ENCODE peak calls at places on chromosome 11, in four cellular contexts. M, P, S and J are unnamed samples.

GRCh38 chr11:12224537-12224893 is 114.1 kb downstream of the MICAL2 start:
- DNase-seq in M (peak), P (no peak), S (no peak), J (peak)

GRCh38 chr11:117076941-117077659 is 21.1 kb downstream of the SIK3 start:
- DNase-seq in M (no peak), P (no peak), S (no peak), J (peak)

GRCh38 chr11:30586251-30587144 is at the start of gene MPPED2:
- DNase-seq in M (no peak), P (peak), S (peak), J (no peak)

GRCh38 chr11:19633276-19633675 is 79.4 kb upstream of the NAV2 start:
- DNase-seq in M (no peak), P (no peak), S (no peak), J (no peak)

GRCh38 chr11:105673089-105673488 is 63.2 kb downstream of the GRIA4 start:
- DNase-seq in M (peak), P (peak), S (peak), J (no peak)

GRCh38 chr11:116586392-116586791 is 186.4 kb downstream of the BUD13 start:
- DNase-seq in M (no peak), P (no peak), S (no peak), J (no peak)

GRCh38 chr11:34468209-34468841 is 29.6 kb downstream of the CAT start:
- DNase-seq in M (peak), P (peak), S (peak), J (no peak)

GRCh38 chr11:68707527-68707926 is 23.2 kb downstream of the GAL start:
- DNase-seq in M (no peak), P (no peak), S (no peak), J (no peak)

GRCh38 chr11:19525714-19526113 is 186.9 kb upstream of the NAV2 start:
- DNase-seq in M (no peak), P (no peak), S (no peak), J (no peak)

GRCh38 chr11:68517121-68517741 is 56.7 kb downstream of the PPP6R3 start:
- DNase-seq in M (no peak), P (no peak), S (no peak), J (no peak)

GRCh38 chr11:42407379-42407778 is 904.4 kb upstream of the API5 start:
- DNase-seq in M (no peak), P (no peak), S (no peak), J (no peak)

GRCh38 chr11:28139848-28140415 is 31.7 kb downstream of the METTL15 start:
- DNase-seq in M (no peak), P (no peak), S (no peak), J (no peak)

GRCh38 chr11:122186439-122187080 is 70.5 kb upstream of the BLID start:
- DNase-seq in M (peak), P (no peak), S (peak), J (no peak)

GRCh38 chr11:111429066-111429506 is 50.0 kb upstream of the POU2AF1 start:
- DNase-seq in M (peak), P (peak), S (peak), J (no peak)

GRCh38 chr11:100994966-100995365 is 134.6 kb downstream of the PGR start:
- DNase-seq in M (no peak), P (no peak), S (no peak), J (no peak)

GRCh38 chr11:74397531-74398243 is 546 bp downstream of the PGM2L1 start:
- DNase-seq in M (peak), P (peak), S (peak), J (no peak)

GRCh38 chr11:12864316-12865156 is 144.6 kb upstream of the RASSF10 start:
- DNase-seq in M (peak), P (no peak), S (peak), J (no peak)

GRCh38 chr11:68870470-68870869 is 28.8 kb upstream of the CPT1A start:
- DNase-seq in M (no peak), P (no peak), S (no peak), J (no peak)

GRCh38 chr11:97938789-97939188 is 1082.0 kb upstream of the CNTN5 start:
- DNase-seq in M (no peak), P (no peak), S (no peak), J (no peak)
- TF ChIP-seq ELK1 in M (no peak), P (no peak), S (no peak), J (no peak)

GRCh38 chr11:47099918-47100315 is 76.8 kb downstream of the ARFGAP2 start:
- DNase-seq in M (no peak), P (no peak), S (no peak), J (no peak)

GRCh38 chr11:47101452-47101851 is 75.2 kb downstream of the ARFGAP2 start:
- DNase-seq in M (no peak), P (no peak), S (no peak), J (no peak)

GRCh38 chr11:47104337-47104950 is 72.2 kb downstream of the ARFGAP2 start:
- DNase-seq in M (peak), P (no peak), S (no peak), J (no peak)

GRCh38 chr11:47093541-47093940 is 83.1 kb downstream of the ARFGAP2 start:
- DNase-seq in M (no peak), P (no peak), S (no peak), J (no peak)

DNA sequence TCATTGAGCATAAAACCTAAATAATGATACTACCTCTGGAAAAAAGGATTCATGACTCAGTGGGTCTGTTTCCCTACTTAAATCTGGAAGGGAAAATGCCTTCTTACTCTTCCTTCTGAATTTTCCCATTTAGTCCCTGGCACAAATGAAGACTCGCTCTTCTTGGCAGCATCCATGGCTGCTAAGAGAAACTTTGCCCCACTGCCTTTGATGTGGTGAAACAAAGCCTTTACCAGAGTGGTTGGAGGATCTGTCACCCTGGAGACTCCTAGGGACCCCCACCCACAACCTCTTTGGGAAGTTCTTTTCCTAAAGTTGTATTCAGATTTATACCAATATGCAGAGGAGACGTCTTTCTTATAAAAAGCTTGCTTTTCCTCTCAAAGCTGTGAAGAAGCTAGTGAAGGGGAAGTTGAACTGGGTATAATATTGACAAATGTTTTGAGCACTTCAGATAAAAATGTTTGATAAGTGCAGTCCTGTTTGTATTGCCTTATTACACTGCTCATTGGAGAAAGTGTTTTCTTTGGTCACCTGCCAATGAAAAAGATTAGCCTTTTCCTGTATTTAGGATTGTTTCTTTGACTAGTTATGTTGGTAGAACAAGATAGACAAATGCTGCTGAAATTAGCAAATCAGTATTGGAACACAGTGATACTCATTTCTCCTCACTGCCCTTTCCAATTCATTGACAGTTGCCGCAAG is 77.3 kb downstream of the ARFGAP2 start:
- DNase-seq in M (peak), P (no peak), S (no peak), J (no peak)
- TF ChIP-seq RFX5 in M (no peak), P (no peak), S (no peak), J (no peak)

GRCh38 chr11:95832763-95833162 is 42.5 kb downstream of the CEP57 start:
- DNase-seq in M (peak), P (no peak), S (no peak), J (no peak)

GRCh38 chr11:95831198-95831883 is 41.0 kb downstream of the CEP57 start:
- DNase-seq in M (peak), P (no peak), S (no peak), J (no peak)

GRCh38 chr11:95833378-95833777 is 43.1 kb downstream of the CEP57 start:
- DNase-seq in M (no peak), P (no peak), S (no peak), J (no peak)

GRCh38 chr11:95827661-95828060 is 37.4 kb downstream of the CEP57 start:
- DNase-seq in M (peak), P (no peak), S (no peak), J (no peak)

DNA sequence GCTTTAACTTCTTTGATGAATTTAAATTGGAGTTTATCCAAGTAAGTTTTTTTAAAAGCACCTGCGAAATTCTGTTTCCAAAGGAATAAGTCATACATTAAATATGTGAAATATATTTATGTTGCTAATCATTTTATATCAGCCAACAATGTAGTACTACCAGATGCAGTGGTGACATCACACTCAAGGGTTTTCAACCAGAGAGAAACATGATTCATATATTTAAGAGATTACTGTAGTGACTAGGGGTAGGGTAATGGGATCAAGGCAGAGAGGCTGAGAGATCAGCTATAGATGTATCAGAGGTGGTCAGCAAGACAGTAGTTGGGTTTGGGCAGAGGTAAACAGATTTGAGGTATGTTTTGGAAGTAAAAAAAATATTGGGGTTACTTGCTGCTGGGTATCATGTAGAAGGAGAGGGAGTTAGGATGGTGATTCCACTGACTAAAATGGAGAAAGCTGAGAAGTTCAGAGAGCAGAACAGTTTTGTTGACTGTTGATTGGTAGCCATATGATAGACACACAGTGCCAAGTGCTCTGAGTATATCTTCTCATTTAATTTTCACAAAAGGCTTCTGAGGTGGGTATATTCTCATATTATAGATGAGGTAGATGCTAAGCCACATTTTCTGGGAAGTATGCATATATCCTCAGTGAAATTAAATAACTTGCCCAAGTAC is 39.4 kb downstream of the CEP57 start:
- DNase-seq in M (peak), P (no peak), S (no peak), J (no peak)
- TF ChIP-seq ELK1 in M (no peak), P (no peak), S (no peak), J (no peak)

DNA sequence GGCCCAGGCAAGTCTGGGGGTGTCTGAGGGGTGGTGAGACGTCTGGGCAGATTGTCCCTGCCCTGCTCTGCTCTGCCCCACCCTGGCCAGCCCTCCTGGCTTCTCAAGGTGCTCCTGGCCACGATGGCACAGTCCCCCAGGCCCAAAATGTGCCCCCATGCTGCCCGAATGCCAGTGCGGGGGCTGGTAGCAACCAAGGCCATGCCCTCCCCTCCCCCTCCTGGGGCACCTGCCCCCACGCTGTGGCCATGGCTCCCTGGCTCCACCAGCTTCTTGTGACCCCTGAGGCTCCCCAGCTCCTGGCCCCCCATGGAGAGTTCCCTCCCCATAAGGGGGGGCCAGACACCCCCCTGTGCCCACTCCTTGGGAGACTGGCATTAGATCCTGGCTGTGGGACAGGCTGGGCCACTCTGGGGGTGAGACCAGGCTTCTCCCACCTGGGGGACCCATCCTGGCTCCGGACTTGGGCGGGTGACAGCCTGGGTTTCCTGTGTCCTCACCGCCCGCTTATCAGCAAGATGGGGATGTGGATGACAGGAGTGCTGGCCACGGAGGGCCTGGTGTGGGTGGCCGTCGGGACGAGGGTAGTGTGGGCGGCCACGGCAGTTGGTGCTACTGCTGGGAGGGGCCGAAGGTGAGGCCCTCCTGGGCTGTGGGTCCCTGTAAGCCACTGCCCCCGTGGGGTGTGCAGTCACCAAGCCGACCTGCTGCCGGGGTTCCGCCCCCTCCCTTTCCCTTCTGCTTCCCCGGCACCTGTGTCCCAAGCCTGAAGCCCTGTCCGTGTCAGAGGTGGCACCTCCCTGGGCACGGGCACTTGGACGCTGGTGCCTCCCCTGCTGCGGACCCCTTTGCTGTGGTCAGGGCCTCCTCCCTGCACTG is 15.9 kb upstream of the MUC6 start:
- DNase-seq in M (no peak), P (no peak), S (no peak), J (no peak)
- TF ChIP-seq RFX5 in M (no peak), P (no peak), S (no peak), J (no peak)